ENCODE peak calls at places on chromosomes 2 and 18, in ten cellular contexts. K is aorta, I is OCI-LY7, U is GM12891, J is amniotic stem cell, Y is T-helper 2 cell, A is fibroblast of mammary gland, S is GM06990, L is T-helper 9 cell, O is NCI-H226. E is an unnamed sample.
A peak's percentile ranks its signal among the peaks of the same experiment; 100 is the strongest.

GRCh38 chr2:8567469-8568108 is 114.3 kb upstream of the ID2 start:
- DNase-seq in K (peak; percentile 37), I (no peak), U (no peak), J (no peak), Y (no peak), A (no peak), S (no peak), L (no peak), O (no peak), E (no peak)

GRCh38 chr2:53422979-53423378 is 344.6 kb upstream of the CHAC2 start:
- DNase-seq in K (no peak), I (peak; percentile 63), U (peak; percentile 15), J (peak; percentile 7), Y (no peak), A (peak; percentile 56), S (peak; percentile 11), L (no peak), O (no peak), E (no peak)

GRCh38 chr2:226483745-226484619 is 315.6 kb downstream of the IRS1 start:
- DNase-seq in K (no peak), I (no peak), U (no peak), J (peak; percentile 9), Y (no peak), A (peak; percentile 10), S (no peak), L (no peak), O (peak; percentile 49), E (no peak)

GRCh38 chr2:180254872-180255271 is 247.8 kb upstream of the CWC22 start:
- DNase-seq in K (no peak), I (no peak), U (no peak), J (no peak), Y (no peak), A (no peak), S (no peak), L (no peak), O (no peak), E (no peak)

GRCh38 chr2:232897971-232898408 is 27.9 kb downstream of the SNORC start:
- DNase-seq in K (no peak), I (no peak), U (no peak), J (no peak), Y (no peak), A (no peak), S (no peak), L (no peak), O (no peak), E (no peak)

GRCh38 chr18:8754995-8755955 is 49.9 kb downstream of the MTCL1 start:
- DNase-seq in K (no peak), I (peak; percentile 95), U (no peak), J (no peak), Y (peak; percentile 18), A (peak; percentile 77), S (peak; percentile 44), L (peak; percentile 48), O (peak; percentile 26), E (peak; percentile 9)

GRCh38 chr18:78554944-78555608 is 424.5 kb upstream of the SALL3 start:
- DNase-seq in K (peak; percentile 14), I (no peak), U (no peak), J (no peak), Y (no peak), A (no peak), S (no peak), L (no peak), O (no peak), E (no peak)

GRCh38 chr2:165793161-165793778 is 777 bp downstream of the GALNT3 start:
- DNase-seq in K (peak; percentile 79), I (no peak), U (peak; percentile 6), J (no peak), Y (no peak), A (no peak), S (peak; percentile 15), L (no peak), O (no peak), E (no peak)

GRCh38 chr2:58425368-58425767 is 184.2 kb upstream of the FANCL start:
- DNase-seq in K (no peak), I (no peak), U (no peak), J (no peak), Y (no peak), A (no peak), S (no peak), L (no peak), O (no peak), E (no peak)

GRCh38 chr18:48948112-48949050 is 2.4 kb downstream of the SMAD7 start:
- DNase-seq in K (peak; percentile 81), I (peak; percentile 60), U (no peak), J (peak; percentile 48), Y (peak; percentile 42), A (no peak), S (peak; percentile 79), L (no peak), O (peak; percentile 58), E (peak; percentile 62)

GRCh38 chr2:10983711-10984110 is 72.0 kb downstream of the KCNF1 start:
- DNase-seq in K (peak; percentile 51), I (no peak), U (no peak), J (no peak), Y (no peak), A (no peak), S (no peak), L (no peak), O (no peak), E (no peak)

GRCh38 chr2:175619179-175619578 is 382.9 kb downstream of the LNPK start:
- DNase-seq in K (no peak), I (no peak), U (no peak), J (no peak), Y (no peak), A (no peak), S (no peak), L (no peak), O (no peak), E (no peak)

GRCh38 chr18:79496978-79497637 is 101.4 kb downstream of the NFATC1 start:
- DNase-seq in K (peak; percentile 51), I (no peak), U (no peak), J (no peak), Y (no peak), A (peak; percentile 51), S (no peak), L (no peak), O (no peak), E (peak; percentile 51)

GRCh38 chr2:42009657-42010580 is 37.9 kb upstream of the PKDCC start:
- DNase-seq in K (no peak), I (no peak), U (no peak), J (no peak), Y (no peak), A (peak; percentile 19), S (peak; percentile 31), L (no peak), O (no peak), E (no peak)

GRCh38 chr18:70333757-70334156 is 44.9 kb downstream of the SOCS6 start:
- DNase-seq in K (no peak), I (no peak), U (no peak), J (peak; percentile 85), Y (no peak), A (peak; percentile 99), S (no peak), L (no peak), O (peak; percentile 88), E (no peak)

GRCh38 chr2:31762085-31762484 is 181.3 kb upstream of the SRD5A2 start:
- DNase-seq in K (no peak), I (no peak), U (no peak), J (no peak), Y (no peak), A (no peak), S (no peak), L (no peak), O (no peak), E (no peak)

GRCh38 chr2:16840496-16841172 is 175.0 kb upstream of the CYRIA start:
- DNase-seq in K (no peak), I (no peak), U (no peak), J (no peak), Y (no peak), A (no peak), S (no peak), L (no peak), O (no peak), E (no peak)

GRCh38 chr2:238855299-238855698 is 7.4 kb downstream of the TWIST2 start:
- DNase-seq in K (no peak), I (no peak), U (no peak), J (no peak), Y (no peak), A (no peak), S (no peak), L (no peak), O (no peak), E (no peak)

GRCh38 chr2:83665154-83665553 is 793.9 kb downstream of the SUCLG1 start:
- DNase-seq in K (no peak), I (no peak), U (no peak), J (no peak), Y (no peak), A (no peak), S (no peak), L (no peak), O (no peak), E (no peak)

GRCh38 chr2:52343867-52344266 is 1311.9 kb upstream of the NRXN1 start:
- DNase-seq in K (no peak), I (no peak), U (no peak), J (no peak), Y (no peak), A (no peak), S (no peak), L (no peak), O (no peak), E (no peak)

GRCh38 chr2:203908344-203909185 is 28.0 kb upstream of the ICOS start:
- DNase-seq in K (no peak), I (no peak), U (no peak), J (no peak), Y (no peak), A (no peak), S (no peak), L (no peak), O (no peak), E (no peak)

GRCh38 chr2:216714412-216714775 is 19.0 kb upstream of the IGFBP5 start:
- DNase-seq in K (no peak), I (no peak), U (no peak), J (no peak), Y (no peak), A (peak; percentile 19), S (no peak), L (no peak), O (no peak), E (no peak)

GRCh38 chr2:234291765-234292204 is 205.1 kb downstream of the ARL4C start:
- DNase-seq in K (no peak), I (no peak), U (no peak), J (no peak), Y (peak; percentile 22), A (peak; percentile 78), S (peak; percentile 65), L (peak; percentile 28), O (peak; percentile 15), E (no peak)

GRCh38 chr2:241135737-241136136 is 13.5 kb downstream of the PASK start:
- DNase-seq in K (peak; percentile 49), I (no peak), U (no peak), J (no peak), Y (no peak), A (no peak), S (no peak), L (no peak), O (no peak), E (no peak)

GRCh38 chr2:166365239-166365638 is 10.5 kb downstream of the SCN9A start:
- DNase-seq in K (no peak), I (no peak), U (no peak), J (no peak), Y (no peak), A (no peak), S (no peak), L (no peak), O (no peak), E (no peak)

GRCh38 chr2:127154985-127155650 is 48.2 kb upstream of the BIN1 start:
- DNase-seq in K (no peak), I (no peak), U (no peak), J (no peak), Y (no peak), A (peak; percentile 92), S (no peak), L (no peak), O (no peak), E (no peak)

GRCh38 chr2:135055182-135055786 is 3.2 kb downstream of the RAB3GAP1 start:
- DNase-seq in K (no peak), I (no peak), U (no peak), J (peak; percentile 52), Y (no peak), A (peak; percentile 50), S (no peak), L (no peak), O (peak; percentile 63), E (no peak)